ENCODE peak calls at places on chromosomes 2 and 18, in five cellular contexts. One of them, this sample, is unnamed.

GRCh38 chr2:145158051-145158586 is 638.2 kb upstream of the ZEB2 start:
- DNase-seq in progenitor cell of endocrine pancreas: no peak
- DNase-seq in NCI-H1092 treated with DMSO at 0.1 percent for 48 hours: no peak
- DNase-seq in effector memory CD8-positive, alpha-beta T cell: no peak
- DNase-seq in ACHN: no peak
- DNase-seq in this sample: peak

GRCh38 chr18:40365526-40365925 is 1589.5 kb upstream of the PIK3C3 start:
- DNase-seq in progenitor cell of endocrine pancreas: no peak
- DNase-seq in NCI-H1092 treated with DMSO at 0.1 percent for 48 hours: no peak
- DNase-seq in ACHN: no peak
- DNase-seq in effector memory CD8-positive, alpha-beta T cell: no peak
- DNase-seq in this sample: no peak

GRCh38 chr2:69979902-69980301 is 18.5 kb upstream of the ASPRV1 start:
- DNase-seq in ACHN: no peak
- DNase-seq in effector memory CD8-positive, alpha-beta T cell: no peak
- DNase-seq in progenitor cell of endocrine pancreas: no peak
- DNase-seq in NCI-H1092 treated with DMSO at 0.1 percent for 48 hours: no peak
- DNase-seq in this sample: no peak

GRCh38 chr18:48179005-48179404 is 230.2 kb downstream of the ZBTB7C start:
- DNase-seq in ACHN: no peak
- DNase-seq in NCI-H1092 treated with DMSO at 0.1 percent for 48 hours: no peak
- DNase-seq in progenitor cell of endocrine pancreas: no peak
- DNase-seq in effector memory CD8-positive, alpha-beta T cell: no peak
- DNase-seq in this sample: no peak

GRCh38 chr2:95377216-95377530 is 25.3 kb upstream of the FAHD2A start:
- DNase-seq in ACHN: no peak
- DNase-seq in NCI-H1092 treated with DMSO at 0.1 percent for 48 hours: no peak
- DNase-seq in effector memory CD8-positive, alpha-beta T cell: no peak
- DNase-seq in progenitor cell of endocrine pancreas: no peak
- DNase-seq in this sample: no peak

GRCh38 chr2:128689971-128690370 is 371.3 kb upstream of the HS6ST1 start:
- DNase-seq in NCI-H1092 treated with DMSO at 0.1 percent for 48 hours: no peak
- DNase-seq in progenitor cell of endocrine pancreas: no peak
- DNase-seq in ACHN: no peak
- DNase-seq in effector memory CD8-positive, alpha-beta T cell: no peak
- DNase-seq in this sample: no peak

GRCh38 chr2:235850771-235851551 is 317.2 kb downstream of the GBX2 start:
- DNase-seq in progenitor cell of endocrine pancreas: no peak
- DNase-seq in NCI-H1092 treated with DMSO at 0.1 percent for 48 hours: no peak
- DNase-seq in effector memory CD8-positive, alpha-beta T cell: no peak
- DNase-seq in ACHN: no peak
- DNase-seq in this sample: no peak

GRCh38 chr2:99822487-99823218 is 319.7 kb downstream of the AFF3 start:
- DNase-seq in progenitor cell of endocrine pancreas: no peak
- DNase-seq in effector memory CD8-positive, alpha-beta T cell: no peak
- DNase-seq in NCI-H1092 treated with DMSO at 0.1 percent for 48 hours: no peak
- DNase-seq in ACHN: no peak
- DNase-seq in this sample: no peak